ENCODE peak calls at places on chromosomes 3 and 15, in ten cellular contexts. Y is fibroblast of villous mesenchyme, R is vagina, I is brain microvascular endothelial cell, N is endodermal cell, E is ovary, X is uterus, G is esophagus squamous epithelium, H is upper lobe of left lung, F is mucosa of descending colon. T is an unnamed sample.

GRCh38 chr15:93274276-93274675 is 185.3 kb upstream of the RGMA start:
- DNase-seq in F (no peak), N (peak), I (no peak), X (no peak), G (no peak), Y (no peak), R (no peak), H (no peak), E (no peak), T (no peak)

GRCh38 chr3:108818404-108818803 is 4.2 kb upstream of the TRAT1 start:
- DNase-seq in R (no peak), N (peak), G (no peak), Y (no peak), H (no peak), I (no peak), F (peak), X (no peak), E (no peak), T (peak)

GRCh38 chr15:53522878-53523455 is 236.5 kb downstream of the WDR72 start:
- DNase-seq in G (no peak), E (no peak), F (no peak), H (no peak), R (no peak), I (no peak), Y (no peak), X (no peak), N (no peak), T (no peak)

GRCh38 chr15:80605591-80606150 is 89.4 kb upstream of the ABHD17C start:
- DNase-seq in H (no peak), I (no peak), G (no peak), E (no peak), Y (no peak), N (no peak), F (no peak), R (peak), X (no peak), T (no peak)

GRCh38 chr3:184336484-184337230 is 743 bp upstream of the FAM131A start:
- DNase-seq in E (no peak), N (peak), X (peak), H (no peak), I (no peak), R (no peak), F (peak), G (no peak), Y (peak), T (peak)

GRCh38 chr3:143171656-143172055 is 52.1 kb downstream of the CHST2 start:
- DNase-seq in H (no peak), G (no peak), N (no peak), R (no peak), Y (peak), F (no peak), E (no peak), X (no peak), I (peak), T (no peak)

GRCh38 chr3:163573324-163573723 is 1505.0 kb downstream of the SI start:
- DNase-seq in R (no peak), N (no peak), E (no peak), F (no peak), Y (no peak), G (no peak), X (no peak), H (no peak), I (no peak), T (no peak)

GRCh38 chr3:67381667-67382272 is 272.6 kb downstream of the SUCLG2 start:
- DNase-seq in E (no peak), N (no peak), I (peak), Y (peak), X (no peak), F (peak), H (no peak), R (no peak), G (no peak), T (peak)

GRCh38 chr15:31051646-31052045 is 49.9 kb downstream of the TRPM1 start:
- DNase-seq in H (no peak), I (no peak), F (no peak), R (no peak), G (no peak), X (no peak), N (no peak), Y (no peak), E (no peak), T (no peak)

GRCh38 chr15:101026686-101027272 is 107.6 kb downstream of the LRRK1 start:
- DNase-seq in E (peak), G (no peak), Y (no peak), R (peak), N (no peak), X (no peak), H (no peak), F (no peak), I (no peak), T (no peak)

GRCh38 chr3:54531741-54532140 is 396.1 kb downstream of the LRTM1 start:
- DNase-seq in H (no peak), E (no peak), X (no peak), N (no peak), G (no peak), Y (no peak), R (peak), I (no peak), F (no peak), T (no peak)

GRCh38 chr15:56732135-56732880 is 1.0 kb downstream of the ZNF280D start:
- DNase-seq in F (peak), H (no peak), G (no peak), E (no peak), N (no peak), R (no peak), X (no peak), I (peak), Y (peak), T (peak)

GRCh38 chr3:197522183-197522715 is 33.5 kb downstream of the BDH1 start:
- DNase-seq in I (no peak), H (no peak), F (peak), N (no peak), X (no peak), E (no peak), R (no peak), Y (no peak), G (no peak), T (no peak)

GRCh38 chr3:192571197-192571791 is 156.0 kb downstream of the FGF12 start:
- DNase-seq in R (no peak), X (peak), G (no peak), I (peak), Y (peak), H (peak), N (no peak), F (peak), E (peak), T (no peak)

GRCh38 chr15:87752250-87752951 is 504.1 kb downstream of the NTRK3 start:
- DNase-seq in I (peak), E (no peak), X (no peak), N (no peak), F (no peak), H (no peak), R (no peak), Y (peak), G (no peak), T (peak)

GRCh38 chr3:36677331-36678007 is 86.9 kb downstream of the DCLK3 start:
- DNase-seq in Y (peak), F (no peak), N (no peak), X (no peak), G (no peak), R (no peak), I (peak), E (no peak), H (no peak), T (peak)

GRCh38 chr3:139521811-139522210 is 17.7 kb downstream of the RBP1 start:
- DNase-seq in F (no peak), X (no peak), H (no peak), G (no peak), R (peak), N (no peak), Y (no peak), E (no peak), I (no peak), T (no peak)

GRCh38 chr3:184946922-184947321 is 135.0 kb downstream of the VPS8 start:
- DNase-seq in R (no peak), X (no peak), I (no peak), H (no peak), G (no peak), Y (no peak), N (no peak), E (no peak), F (no peak), T (no peak)

GRCh38 chr3:113231391-113231790 is 20.0 kb downstream of the BOC start:
- DNase-seq in Y (no peak), N (no peak), H (no peak), F (no peak), I (peak), R (no peak), G (no peak), E (no peak), X (no peak), T (no peak)

GRCh38 chr3:114411811-114412803 is 118.3 kb downstream of the TIGIT start:
- DNase-seq in X (no peak), R (no peak), Y (peak), F (no peak), E (peak), I (peak), G (no peak), N (no peak), H (no peak), T (no peak)

GRCh38 chr3:87627316-87627715 is 350.9 kb upstream of the POU1F1 start:
- DNase-seq in G (no peak), X (no peak), N (no peak), R (no peak), Y (no peak), E (no peak), H (no peak), I (no peak), F (no peak), T (no peak)

GRCh38 chr3:186432189-186432588 is 70.2 kb upstream of the DGKG start:
- DNase-seq in N (no peak), Y (peak), F (no peak), R (no peak), H (no peak), I (no peak), G (no peak), X (no peak), E (no peak), T (no peak)

GRCh38 chr3:194313642-194314430 is 37.3 kb downstream of the CPN2 start:
- DNase-seq in I (no peak), H (no peak), X (peak), R (no peak), N (peak), F (peak), Y (no peak), G (no peak), E (peak), T (peak)

GRCh38 chr3:31937225-31937624 is 43.8 kb downstream of the OSBPL10 start:
- DNase-seq in Y (no peak), R (no peak), I (no peak), N (no peak), X (no peak), F (no peak), G (no peak), H (no peak), E (no peak), T (peak)

GRCh38 chr15:56428821-56429458 is 36.0 kb downstream of the MNS1 start:
- DNase-seq in Y (peak), E (no peak), H (no peak), I (no peak), F (no peak), R (no peak), G (no peak), X (no peak), N (no peak), T (peak)

GRCh38 chr3:192857148-192857735 is 60.4 kb downstream of the MB21D2 start:
- DNase-seq in Y (no peak), E (no peak), R (no peak), X (no peak), F (no peak), I (no peak), G (no peak), H (no peak), N (no peak), T (no peak)

GRCh38 chr15:67947254-67948039 is 106.7 kb upstream of the PIAS1 start:
- DNase-seq in I (no peak), R (no peak), N (no peak), H (no peak), X (no peak), G (no peak), F (no peak), Y (no peak), E (no peak), T (no peak)

GRCh38 chr15:67945951-67946700 is 106.3 kb upstream of the RNU6-1 start:
- DNase-seq in F (no peak), N (peak), X (no peak), R (no peak), I (peak), H (no peak), G (no peak), E (no peak), Y (peak), T (peak)

GRCh38 chr15:67945131-67945530 is 105.3 kb upstream of the RNU6-1 start:
- DNase-seq in R (no peak), I (no peak), G (no peak), H (no peak), N (no peak), X (no peak), E (no peak), F (no peak), Y (no peak), T (no peak)

GRCh38 chr15:67948215-67948614 is 105.9 kb upstream of the PIAS1 start:
- DNase-seq in E (no peak), X (no peak), N (no peak), Y (no peak), F (no peak), R (no peak), G (no peak), H (no peak), I (no peak), T (no peak)

DNA sequence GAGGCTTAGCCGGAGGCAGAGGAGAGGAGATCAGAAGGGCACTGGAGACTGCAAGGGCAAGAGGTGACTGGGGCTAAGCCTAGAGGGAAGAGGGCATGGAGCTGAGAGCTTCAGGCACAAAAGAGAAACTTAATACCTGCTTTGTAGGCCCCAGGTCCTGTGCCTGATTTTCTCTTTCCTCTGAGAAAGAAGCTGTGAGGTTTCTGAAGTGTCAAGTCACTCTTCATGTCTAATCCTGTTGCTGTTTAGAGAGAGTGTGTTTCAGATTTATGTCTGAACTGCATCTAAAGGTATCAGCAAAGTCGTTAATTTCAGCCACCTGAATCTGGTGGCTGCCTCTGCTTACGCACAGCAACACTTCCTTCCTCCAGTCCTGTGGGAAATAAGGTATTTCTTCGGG is 106.9 kb upstream of the RNU6-1 start:
- DNase-seq in N (no peak), Y (no peak), I (no peak), H (no peak), G (no peak), X (no peak), R (no peak), E (no peak), F (no peak), T (no peak)
- H3K4me3 ChIP-seq in N (no peak), Y (no peak), I (no peak), H (no peak), G (no peak), X (no peak), R (no peak), E (no peak), F (no peak), T (no peak)

DNA sequence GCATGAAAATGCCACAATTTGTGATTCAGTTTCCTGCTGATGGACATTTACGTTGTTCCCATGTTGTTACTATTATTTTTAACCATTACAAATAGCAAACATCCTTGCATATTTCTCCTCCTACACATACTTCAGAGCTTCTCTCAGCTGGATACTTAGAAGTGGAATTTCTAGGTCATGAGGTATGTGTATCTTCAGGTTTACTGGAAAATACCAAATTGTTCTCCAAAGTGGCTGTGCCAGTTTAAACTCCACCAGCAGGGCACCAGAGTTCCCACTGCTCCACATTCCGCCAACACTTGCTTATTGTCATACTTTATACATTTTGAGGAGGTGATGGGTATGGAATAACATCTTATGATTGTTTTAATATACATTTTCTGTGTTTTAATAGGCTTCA is 45.7 kb downstream of the PRR23E start:
- DNase-seq in H (no peak), R (peak), X (no peak), G (no peak), F (no peak), N (no peak), I (no peak), E (no peak), Y (peak), T (no peak)
- TF ChIP-seq CTCF in H (no peak), R (no peak), X (no peak), G (no peak), F (no peak), N (peak), I (no peak), E (no peak), Y (no peak), T (no peak)

DNA sequence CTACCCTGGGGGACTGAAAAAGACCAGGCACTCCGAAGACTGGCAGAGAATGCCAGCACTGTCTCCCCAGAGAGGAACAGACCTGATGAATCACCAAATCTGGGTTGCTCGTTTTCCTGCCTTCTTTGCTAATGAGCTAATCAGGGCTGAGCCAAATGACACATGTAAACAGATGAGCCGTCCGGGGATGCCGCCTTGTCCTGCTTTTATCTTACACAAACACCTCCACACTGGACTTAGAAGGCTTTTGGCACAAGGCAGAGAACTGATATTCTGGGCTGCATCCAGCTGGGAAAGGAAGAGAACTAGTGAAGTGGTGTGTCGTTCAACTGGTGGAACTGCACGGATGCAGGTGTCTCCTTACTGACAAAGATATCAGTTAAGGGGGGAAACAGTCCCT is 88.1 kb downstream of the MECOM start:
- DNase-seq in R (no peak), H (no peak), G (no peak), X (no peak), E (no peak), Y (peak), N (peak), F (no peak), I (peak), T (no peak)
- H3K4me3 ChIP-seq in R (no peak), H (no peak), G (no peak), X (no peak), E (no peak), Y (no peak), N (no peak), F (no peak), I (no peak), T (no peak)

GRCh38 chr15:90187257-90187868 is 13.8 kb upstream of the SEMA4B start:
- DNase-seq in X (no peak), N (no peak), Y (no peak), R (no peak), E (no peak), H (no peak), G (no peak), F (no peak), I (no peak), T (no peak)

GRCh38 chr15:90188914-90189748 is 12.0 kb upstream of the SEMA4B start:
- DNase-seq in X (no peak), Y (peak), F (no peak), R (no peak), H (no peak), N (no peak), E (no peak), I (no peak), G (no peak), T (no peak)

GRCh38 chr15:90184786-90185704 is 16.1 kb upstream of the SEMA4B start:
- DNase-seq in G (peak), Y (peak), I (no peak), X (peak), E (peak), N (peak), F (peak), R (no peak), H (peak), T (peak)

GRCh38 chr15:90181781-90182180 is 19.3 kb upstream of the SEMA4B start:
- DNase-seq in E (no peak), N (no peak), Y (no peak), G (no peak), I (no peak), R (no peak), H (no peak), X (no peak), F (no peak), T (no peak)

GRCh38 chr15:90184119-90184785 is 16.9 kb upstream of the SEMA4B start:
- DNase-seq in F (peak), H (no peak), R (peak), N (no peak), I (no peak), Y (peak), E (peak), G (peak), X (peak), T (peak)
- TF ChIP-seq CTCF in F (no peak), H (no peak), R (no peak), N (no peak), I (no peak), Y (peak), E (no peak), G (no peak), X (no peak), T (no peak)

GRCh38 chr15:67674983-67675382 is 132.5 kb downstream of the MAP2K5 start:
- DNase-seq in R (no peak), Y (no peak), N (no peak), I (no peak), H (no peak), X (no peak), E (no peak), G (no peak), F (no peak), T (no peak)

GRCh38 chr15:67680645-67681044 is 138.1 kb downstream of the MAP2K5 start:
- DNase-seq in G (no peak), F (no peak), X (no peak), Y (peak), R (no peak), E (no peak), I (no peak), H (no peak), N (no peak), T (no peak)

GRCh38 chr15:67678948-67679347 is 136.4 kb downstream of the MAP2K5 start:
- DNase-seq in H (peak), X (no peak), R (no peak), G (no peak), E (no peak), Y (no peak), F (no peak), N (no peak), I (no peak), T (no peak)
- H3K4me3 ChIP-seq in H (no peak), X (no peak), R (no peak), G (no peak), E (no peak), Y (no peak), F (no peak), N (no peak), I (no peak), T (no peak)

GRCh38 chr3:152524198-152525140 is 255.7 kb downstream of the MBNL1 start:
- DNase-seq in E (peak), I (peak), R (no peak), F (peak), N (peak), X (no peak), G (no peak), H (no peak), Y (peak), T (peak)
- TF ChIP-seq CTCF in E (peak), I (peak), R (peak), F (peak), N (peak), X (peak), G (peak), H (peak), Y (peak), T (peak)

DNA sequence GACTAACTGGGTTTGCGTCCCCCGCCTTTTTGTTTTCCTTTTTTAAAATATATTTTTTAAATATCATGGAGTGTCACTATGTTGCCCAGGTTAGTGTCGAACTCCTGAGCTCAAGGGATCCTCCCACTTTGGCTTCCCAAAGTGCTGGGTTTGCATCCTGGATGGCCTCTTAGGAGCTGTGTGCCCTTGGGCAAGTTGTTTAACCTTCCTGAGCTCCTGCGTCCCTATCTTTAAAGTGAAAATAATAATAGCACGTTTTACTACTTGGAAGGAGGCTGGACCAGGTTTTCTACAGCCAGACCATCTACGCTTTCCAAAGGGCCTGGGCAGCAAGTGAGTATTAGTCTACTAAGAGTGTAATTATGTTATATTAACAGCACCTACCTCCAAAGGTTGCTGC is 44.2 kb upstream of the RNU6-1 start:
- DNase-seq in R (no peak), F (no peak), N (no peak), I (no peak), H (no peak), Y (no peak), X (no peak), G (no peak), E (no peak), T (no peak)
- H3K4me3 ChIP-seq in R (peak), F (no peak), N (peak), I (peak), H (peak), Y (no peak), X (no peak), G (peak), E (peak), T (no peak)